ENCODE peak calls at places on chromosomes 6 and 20, in nine cellular contexts. T is NCI-H2081; K is dermis microvascular lymphatic vessel endothelial cell; Q is naive thymus-derived CD4-positive, alpha-beta T cell; F is SW480; D is GM12865; B is mucosa of descending colon; A is fibroblast of pulmonary artery; H is stimulated activated CD4-positive, alpha-beta T cell treated with anti-CD3 and anti-CD28 coated beads, Interleukin-4, amount 100 ng/mL, for 1 hour. W is an unnamed sample.

GRCh38 chr6:165986647-165987482 is 180.8 kb downstream of the TBXT start:
- DNase-seq in T (no peak), K (no peak), Q (no peak), F (no peak), D (no peak), B (no peak), A (peak), H (no peak), W (no peak)

GRCh38 chr20:51326241-51326819 is 216.2 kb downstream of the NFATC2 start:
- DNase-seq in T (peak), K (peak), Q (no peak), F (peak), D (peak), B (no peak), A (peak), H (peak), W (peak)

GRCh38 chr20:59032713-59033059 is 551 bp upstream of the ATP5F1E start:
- DNase-seq in T (peak), K (peak), Q (no peak), F (peak), D (no peak), B (no peak), A (no peak), H (no peak), W (peak)

GRCh38 chr20:62831361-62831788 is 14.5 kb downstream of the COL9A3 start:
- DNase-seq in T (no peak), K (no peak), Q (no peak), F (no peak), D (no peak), B (no peak), A (no peak), H (no peak), W (no peak)

GRCh38 chr6:141153563-141153962 is 979.2 kb upstream of the GJE1 start:
- DNase-seq in T (peak), K (peak), Q (peak), F (peak), D (peak), B (no peak), A (no peak), H (no peak), W (no peak)

GRCh38 chr6:93282521-93283031 is 136.8 kb downstream of the EPHA7 start:
- DNase-seq in T (no peak), K (no peak), Q (no peak), F (no peak), D (no peak), B (peak), A (no peak), H (no peak), W (no peak)

GRCh38 chr6:131013495-131013894 is 49.5 kb downstream of the EPB41L2 start:
- DNase-seq in T (no peak), K (peak), Q (no peak), F (no peak), D (no peak), B (no peak), A (peak), H (no peak), W (no peak)

GRCh38 chr6:11692451-11693376 is 85.9 kb downstream of the ADTRP start:
- DNase-seq in T (no peak), K (peak), Q (no peak), F (no peak), D (no peak), B (no peak), A (no peak), H (no peak), W (no peak)

GRCh38 chr20:54340206-54340605 is 132.3 kb downstream of the PFDN4 start:
- DNase-seq in T (no peak), K (peak), Q (no peak), F (no peak), D (no peak), B (no peak), A (no peak), H (no peak), W (no peak)

GRCh38 chr6:133300896-133301295 is 59.7 kb downstream of the EYA4 start:
- DNase-seq in T (no peak), K (no peak), Q (no peak), F (no peak), D (no peak), B (no peak), A (no peak), H (no peak), W (no peak)

GRCh38 chr6:56649053-56649769 is 6.5 kb upstream of the DST start:
- DNase-seq in T (peak), K (peak), Q (no peak), F (no peak), D (no peak), B (no peak), A (peak), H (no peak), W (no peak)

GRCh38 chr20:22717466-22717865 is 133.1 kb upstream of the FOXA2 start:
- DNase-seq in T (no peak), K (peak), Q (no peak), F (peak), D (no peak), B (no peak), A (peak), H (no peak), W (peak)

GRCh38 chr6:74991573-74992332 is 214.1 kb downstream of the COL12A1 start:
- DNase-seq in T (no peak), K (no peak), Q (no peak), F (no peak), D (no peak), B (no peak), A (peak), H (no peak), W (no peak)

GRCh38 chr6:169251822-169252804 is 1.5 kb downstream of the THBS2 start:
- DNase-seq in T (no peak), K (no peak), Q (no peak), F (no peak), D (no peak), B (no peak), A (no peak), H (no peak), W (no peak)

GRCh38 chr6:27205375-27206278 is 41.9 kb upstream of the PRSS16 start:
- DNase-seq in T (no peak), K (no peak), Q (peak), F (no peak), D (peak), B (no peak), A (peak), H (peak), W (no peak)

GRCh38 chr20:38927902-38928578 is 1.8 kb downstream of the FAM83D start:
- DNase-seq in T (no peak), K (no peak), Q (no peak), F (peak), D (peak), B (peak), A (no peak), H (no peak), W (no peak)

GRCh38 chr20:9903048-9903651 is 64.3 kb upstream of the PAK5 start:
- DNase-seq in T (no peak), K (peak), Q (no peak), F (peak), D (peak), B (no peak), A (peak), H (no peak), W (no peak)

GRCh38 chr6:56482525-56482924 is 160.2 kb downstream of the DST start:
- DNase-seq in T (no peak), K (no peak), Q (no peak), F (peak), D (no peak), B (no peak), A (no peak), H (no peak), W (no peak)

GRCh38 chr6:70549327-70549726 is 17.4 kb upstream of the SDHAF4 start:
- DNase-seq in T (no peak), K (no peak), Q (no peak), F (no peak), D (no peak), B (no peak), A (no peak), H (no peak), W (no peak)

GRCh38 chr6:21500894-21501293 is 92.7 kb upstream of the SOX4 start:
- DNase-seq in T (peak), K (no peak), Q (no peak), F (no peak), D (no peak), B (peak), A (no peak), H (no peak), W (no peak)

GRCh38 chr20:49646528-49646927 is 67.2 kb downstream of the B4GALT5 start:
- DNase-seq in T (no peak), K (no peak), Q (no peak), F (no peak), D (no peak), B (no peak), A (no peak), H (no peak), W (no peak)

GRCh38 chr6:14985366-14985765 is 260.5 kb upstream of the JARID2 start:
- DNase-seq in T (no peak), K (no peak), Q (no peak), F (no peak), D (no peak), B (no peak), A (no peak), H (no peak), W (no peak)

GRCh38 chr6:106315765-106316375 is 9.7 kb downstream of the ATG5 start:
- DNase-seq in T (no peak), K (peak), Q (no peak), F (no peak), D (no peak), B (no peak), A (no peak), H (no peak), W (no peak)

GRCh38 chr6:154888426-154888825 is 106.7 kb upstream of the TIAM2 start:
- DNase-seq in T (no peak), K (no peak), Q (no peak), F (no peak), D (no peak), B (no peak), A (no peak), H (no peak), W (no peak)

GRCh38 chr6:103122766-103123601 is 1729.5 kb downstream of the GRIK2 start:
- DNase-seq in T (peak), K (peak), Q (no peak), F (peak), D (peak), B (no peak), A (peak), H (no peak), W (no peak)

GRCh38 chr6:56714982-56715456 is 72.3 kb upstream of the DST start:
- DNase-seq in T (no peak), K (peak), Q (no peak), F (peak), D (no peak), B (no peak), A (peak), H (no peak), W (peak)

GRCh38 chr20:48725589-48725991 is 102.2 kb downstream of the PREX1 start:
- DNase-seq in T (no peak), K (peak), Q (no peak), F (peak), D (peak), B (no peak), A (peak), H (no peak), W (no peak)